ENCODE peak calls at places on chromosomes 5 and 9, in five cellular contexts. L is SK-N-SH, X is tibial artery, U is GM12878, N is MM.1S. O is an unnamed sample. For H3K27me3, the result is how much of the 10 kb centered on the place peaks cover.

GRCh38 chr5:57828221-57828620 is 345.6 kb upstream of the ACTBL2 start:
- DNase-seq in X (no peak), L (no peak), U (no peak), N (no peak), O (no peak)

GRCh38 chr5:7837401-7837800 is 13.5 kb downstream of the CFAP90 start:
- DNase-seq in U (no peak), N (no peak), L (no peak), X (no peak), O (no peak)

GRCh38 chr5:173487296-173487695 is 129.2 kb downstream of the BOD1 start:
- DNase-seq in U (no peak), L (no peak), N (no peak), X (no peak), O (no peak)

GRCh38 chr5:157266286-157267007 is 524 bp downstream of the CYFIP2 start:
- DNase-seq in N (peak), X (no peak), U (no peak), L (no peak), O (peak)

GRCh38 chr5:138610468-138611294 is 35.5 kb upstream of the HSPA9 start:
- DNase-seq in X (no peak), U (no peak), N (no peak), L (peak), O (no peak)

GRCh38 chr9:23380821-23381220 is 445.2 kb downstream of the ELAVL2 start:
- DNase-seq in L (no peak), X (no peak), U (no peak), N (peak), O (no peak)

GRCh38 chr5:176466245-176466871 is 18.2 kb downstream of the FAF2 start:
- DNase-seq in U (no peak), L (no peak), X (no peak), N (no peak), O (no peak)

GRCh38 chr5:61884242-61884855 is 421.7 kb upstream of the KIF2A start:
- DNase-seq in L (no peak), U (no peak), N (no peak), X (no peak), O (no peak)

GRCh38 chr5:177511796-177512675 is 2.4 kb upstream of the DOK3 start:
- DNase-seq in N (no peak), X (no peak), U (no peak), L (no peak), O (no peak)

GRCh38 chr5:11709021-11709420 is 195.2 kb downstream of the CTNND2 start:
- DNase-seq in X (no peak), N (no peak), L (no peak), U (no peak), O (no peak)

GRCh38 chr5:175713930-175714329 is 56.1 kb downstream of the HRH2 start:
- DNase-seq in U (no peak), L (no peak), N (no peak), X (peak), O (no peak)

GRCh38 chr5:82352146-82352791 is 74.1 kb upstream of the RPS23 start:
- DNase-seq in N (no peak), X (no peak), L (no peak), U (no peak), O (no peak)

GRCh38 chr9:89684912-89685636 is 80.3 kb downstream of the GADD45G start:
- DNase-seq in U (no peak), N (no peak), L (no peak), X (peak), O (no peak)

GRCh38 chr5:141632650-141633049 is 4.0 kb downstream of the HDAC3 start:
- DNase-seq in X (no peak), L (no peak), N (no peak), U (no peak), O (no peak)

GRCh38 chr9:111356567-111357244 is 26.7 kb upstream of the OR2K2 start:
- DNase-seq in N (no peak), X (no peak), U (no peak), L (no peak), O (no peak)

GRCh38 chr5:149063017-149063687 is at the start of gene SH3TC2:
- DNase-seq in N (no peak), U (no peak), L (no peak), X (no peak), O (no peak)

GRCh38 chr5:79093762-79094161 is 17.8 kb upstream of the BHMT start:
- DNase-seq in U (no peak), N (no peak), L (peak), X (no peak), O (no peak)

GRCh38 chr9:114275246-114275994 is 47.5 kb upstream of the ORM1 start:
- DNase-seq in X (peak), U (no peak), L (no peak), N (no peak), O (no peak)

GRCh38 chr9:131864531-131864930 is 124.7 kb upstream of the RAPGEF1 start:
- DNase-seq in X (no peak), L (no peak), N (no peak), U (no peak), O (no peak)

GRCh38 chr9:8560560-8561525 is 761.3 kb upstream of the DMAC1 start:
- DNase-seq in L (no peak), X (no peak), N (no peak), U (no peak), O (no peak)

GRCh38 chr5:148976569-148977321 is 86.1 kb downstream of the SH3TC2 start:
- DNase-seq in N (no peak), L (no peak), U (no peak), X (no peak), O (no peak)

GRCh38 chr5:121182788-121183490 is 668.7 kb upstream of the FTMT start:
- DNase-seq in U (no peak), L (no peak), X (no peak), N (no peak), O (no peak)

GRCh38 chr5:43386960-43387362 is 25.2 kb downstream of the CCL28 start:
- DNase-seq in N (no peak), U (peak), X (no peak), L (no peak), O (no peak)

GRCh38 chr5:11973469-11973868 is 69.2 kb upstream of the CTNND2 start:
- DNase-seq in X (no peak), L (no peak), N (no peak), U (no peak), O (no peak)

GRCh38 chr5:32297181-32298055 is 15.3 kb downstream of the MTMR12 start:
- DNase-seq in L (no peak), U (no peak), N (no peak), X (no peak), O (no peak)

GRCh38 chr9:73549991-73550390 is 398.3 kb downstream of the ANXA1 start:
- DNase-seq in X (no peak), L (no peak), U (no peak), N (no peak), O (no peak)

GRCh38 chr5:112917453-112918005 is 4.5 kb downstream of the REEP5 start:
- DNase-seq in N (no peak), L (peak), U (no peak), X (no peak), O (peak)

GRCh38 chr5:35230043-35230611 is at the start of gene PRLR:
- DNase-seq in U (no peak), X (peak), N (no peak), L (peak), O (no peak)

GRCh38 chr5:125559296-125559695 is 812.9 kb upstream of the ZNF608 start:
- DNase-seq in X (no peak), L (peak), N (no peak), U (no peak), O (no peak)

GRCh38 chr9:115013998-115014397 is 83.6 kb upstream of the TNFSF8 start:
- DNase-seq in U (no peak), N (peak), X (peak), L (peak), O (peak)

GRCh38 chr9:119649205-119649604 is 280.0 kb upstream of the BRINP1 start:
- DNase-seq in L (no peak), U (no peak), N (no peak), X (no peak), O (no peak)

GRCh38 chr9:136231478-136232297 is 13.9 kb downstream of the QSOX2 start:
- DNase-seq in U (no peak), L (no peak), N (no peak), X (no peak), O (no peak)

GRCh38 chr5:44336708-44337107 is 52.5 kb downstream of the FGF10 start:
- DNase-seq in X (no peak), U (no peak), L (no peak), N (no peak), O (no peak)

GRCh38 chr5:88304356-88304755 is 35.7 kb upstream of the TMEM161B start:
- DNase-seq in L (no peak), X (no peak), N (no peak), U (no peak), O (no peak)

GRCh38 chr9:121887553-121888437 is 205.3 kb downstream of the TTLL11 start:
- DNase-seq in N (no peak), L (peak), X (no peak), U (no peak), O (no peak)

GRCh38 chr9:125514468-125514867 is 192.5 kb downstream of the MAPKAP1 start:
- DNase-seq in N (no peak), U (no peak), X (no peak), L (no peak), O (no peak)

GRCh38 chr5:102763734-102764133 is 8.6 kb downstream of the PAM start:
- DNase-seq in L (no peak), X (no peak), U (no peak), N (no peak), O (no peak)
- H3K4me3 ChIP-seq in L (no peak), X (no peak), U (no peak), N (no peak), O (no peak)

GRCh38 chr5:1892685-1893445 is 10.1 kb upstream of the IRX4 start:
- DNase-seq in L (no peak), U (no peak), X (no peak), N (no peak), O (no peak)

GRCh38 chr5:1892211-1892610 is 9.5 kb upstream of the IRX4 start:
- DNase-seq in X (no peak), U (no peak), N (no peak), L (no peak), O (no peak)

GRCh38 chr5:1895771-1896420 is 13.2 kb upstream of the IRX4 start:
- DNase-seq in U (no peak), X (no peak), L (no peak), N (no peak), O (peak)

GRCh38 chr5:1893754-1894153 is 11.0 kb upstream of the IRX4 start:
- DNase-seq in N (no peak), X (no peak), L (no peak), U (no peak), O (no peak)

DNA sequence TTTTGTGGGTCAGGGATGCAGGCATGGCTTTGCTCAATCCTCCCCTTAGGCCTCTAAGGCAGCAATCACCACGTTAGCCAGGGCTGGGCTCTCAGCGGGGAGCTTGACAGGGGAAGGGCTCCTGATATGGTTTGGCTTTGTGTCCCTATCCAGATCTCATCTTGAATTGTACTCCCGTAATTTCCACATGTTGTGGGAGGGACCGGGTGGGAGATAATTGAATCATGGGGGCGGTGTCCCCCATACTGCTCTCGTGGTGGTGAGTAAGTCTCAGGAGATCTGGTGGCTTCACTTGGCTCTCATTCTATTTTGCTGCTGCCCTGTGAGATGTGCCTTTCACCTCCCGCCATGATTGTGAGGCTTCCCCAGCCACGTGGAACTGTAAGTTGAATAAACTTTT is 11.5 kb upstream of the IRX4 start:
- DNase-seq in U (no peak), N (no peak), X (no peak), L (no peak), O (no peak)
- H3K27me3 ChIP-seq in U (under half), N (under half), X (under half), L (half or more), O (under half)

GRCh38 chr5:74575741-74576538 is 64.6 kb downstream of the ENC1 start:
- DNase-seq in N (no peak), X (no peak), L (no peak), U (no peak), O (no peak)
- H3K4me3 ChIP-seq in N (no peak), X (no peak), L (no peak), U (no peak), O (no peak)

GRCh38 chr9:117418111-117418510 is 3.3 kb upstream of the ASTN2 start:
- DNase-seq in U (no peak), L (no peak), X (no peak), N (no peak), O (no peak)
- H3K27me3 ChIP-seq in U (under half), L (under half), X (under half), N (under half), O (under half)

DNA sequence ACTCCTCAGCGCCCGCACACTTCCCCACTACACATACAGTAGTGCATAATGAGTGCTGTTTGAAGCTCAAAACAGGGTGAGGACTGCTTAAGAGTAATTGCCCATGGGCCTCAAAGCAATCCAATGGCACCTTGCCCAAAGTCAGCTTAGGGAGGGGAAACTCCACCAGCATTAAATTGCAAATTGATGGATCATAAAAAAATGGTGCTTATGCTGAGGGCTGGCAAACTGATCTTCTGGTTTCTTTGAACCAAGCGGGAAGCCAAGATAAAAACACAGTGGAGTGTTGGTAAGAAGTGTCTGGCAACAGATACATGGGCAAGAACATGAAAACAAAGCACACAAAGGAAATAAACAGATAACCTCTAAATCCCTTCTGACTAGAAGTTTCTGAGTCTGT is 28.0 kb downstream of the TLE1 start:
- DNase-seq in N (no peak), L (no peak), U (no peak), X (no peak), O (no peak)
- H3K4me3 ChIP-seq in N (no peak), L (no peak), U (no peak), X (no peak), O (no peak)

GRCh38 chr9:14373726-14374125 is 59.8 kb upstream of the NFIB start:
- DNase-seq in L (no peak), U (no peak), N (no peak), X (no peak), O (no peak)
- H3K27me3 ChIP-seq in L (under half), U (under half), N (under half), X (under half), O (under half)

O was measured in DND-41.